ENCODE peak calls at places on chromosomes 16 and 17, in four cellular contexts. C is HepG2, Z is GM12878, T is GM12891. L is an unnamed sample.

GRCh38 chr17:35968520-35969054 is 12.7 kb downstream of the CCL16 start:
- DNase-seq in C (no peak), Z (no peak), T (no peak), L (no peak)

GRCh38 chr16:67349172-67349571 is 22.6 kb downstream of the LRRC36 start:
- DNase-seq in C (peak), Z (no peak), T (no peak), L (no peak)

GRCh38 chr17:83073389-83074063 is 5.9 kb upstream of the METRNL start:
- DNase-seq in C (no peak), Z (no peak), T (no peak), L (no peak)

GRCh38 chr17:17682737-17683675 is 1.7 kb downstream of the RAI1 start:
- DNase-seq in C (no peak), Z (no peak), T (no peak), L (no peak)

GRCh38 chr17:79082311-79083190 is 7.9 kb downstream of the ENGASE start:
- DNase-seq in C (peak), Z (no peak), T (peak), L (peak)

GRCh38 chr17:17750881-17751280 is 69.6 kb downstream of the RAI1 start:
- DNase-seq in C (no peak), Z (peak), T (no peak), L (peak)

GRCh38 chr16:77916111-77916510 is 106.2 kb upstream of the CLEC3A start:
- DNase-seq in C (no peak), Z (no peak), T (no peak), L (no peak)

GRCh38 chr16:66979011-66979717 is 9.2 kb upstream of the CES4A start:
- DNase-seq in C (no peak), Z (no peak), T (no peak), L (no peak)

GRCh38 chr16:6105115-6105514 is 1007.5 kb upstream of the EEF2KMT start:
- DNase-seq in C (no peak), Z (no peak), T (no peak), L (no peak)

GRCh38 chr17:34257299-34257985 is 2.4 kb downstream of the CCL2 start:
- DNase-seq in C (no peak), Z (no peak), T (no peak), L (no peak)

GRCh38 chr17:19867654-19868395 is at the start of gene ULK2:
- DNase-seq in C (no peak), Z (no peak), T (peak), L (peak)

GRCh38 chr16:2212362-2213324 is 2.0 kb upstream of the BRICD5 start:
- DNase-seq in C (no peak), Z (no peak), T (no peak), L (no peak)

GRCh38 chr17:65627892-65628622 is 66.6 kb upstream of the AXIN2 start:
- DNase-seq in C (peak), Z (no peak), T (no peak), L (no peak)

GRCh38 chr16:69188716-69189115 is 1.8 kb downstream of the SNTB2 start:
- DNase-seq in C (no peak), Z (no peak), T (no peak), L (no peak)

GRCh38 chr17:48427598-48427997 is 2.4 kb downstream of the SKAP1 start:
- DNase-seq in C (no peak), Z (no peak), T (peak), L (peak)

GRCh38 chr16:27304881-27305280 is 8.9 kb upstream of the IL4R start:
- DNase-seq in C (no peak), Z (no peak), T (no peak), L (no peak)

GRCh38 chr16:51674615-51675014 is 523.5 kb upstream of the SALL1 start:
- DNase-seq in C (no peak), Z (no peak), T (no peak), L (no peak)

GRCh38 chr17:63819585-63820537 is 7.4 kb upstream of the PSMC5 start:
- DNase-seq in C (no peak), Z (no peak), T (no peak), L (no peak)

GRCh38 chr17:21285164-21286065 is 904 bp downstream of the MAP2K3 start:
- DNase-seq in C (no peak), Z (no peak), T (no peak), L (no peak)

GRCh38 chr17:62718420-62718819 is 89.7 kb downstream of the MARCHF10 start:
- DNase-seq in C (no peak), Z (no peak), T (no peak), L (no peak)

GRCh38 chr17:78912082-78912481 is 9.1 kb upstream of the CEP295NL start:
- DNase-seq in C (no peak), Z (no peak), T (no peak), L (no peak)

GRCh38 chr16:53099318-53100130 is 44.7 kb downstream of the CHD9 start:
- DNase-seq in C (peak), Z (peak), T (peak), L (peak)

GRCh38 chr17:58302919-58303551 is 22.3 kb upstream of the MPO start:
- DNase-seq in C (no peak), Z (no peak), T (no peak), L (no peak)

GRCh38 chr16:88347656-88348376 is 34.9 kb upstream of the ZNF469 start:
- DNase-seq in C (no peak), Z (no peak), T (peak), L (peak)

GRCh38 chr17:39212841-39213480 is 12.8 kb downstream of the STAC2 start:
- DNase-seq in C (no peak), Z (no peak), T (no peak), L (no peak)

GRCh38 chr16:6667393-6667792 is 665.3 kb upstream of the RBFOX1 start:
- DNase-seq in C (no peak), Z (no peak), T (no peak), L (no peak)

GRCh38 chr17:75034236-75034908 is 12.4 kb downstream of the ATP5PD start:
- DNase-seq in C (peak), Z (peak), T (peak), L (peak)

GRCh38 chr17:77356109-77356689 is 215.4 kb downstream of the SEC14L1 start:
- DNase-seq in C (no peak), Z (no peak), T (no peak), L (no peak)

GRCh38 chr17:77356690-77357201 is 216.0 kb downstream of the SEC14L1 start:
- DNase-seq in C (no peak), Z (no peak), T (no peak), L (no peak)

GRCh38 chr17:77354420-77354720 is 213.6 kb downstream of the SEC14L1 start:
- DNase-seq in C (no peak), Z (no peak), T (no peak), L (no peak)

GRCh38 chr17:77353684-77354419 is 213.1 kb downstream of the SEC14L1 start:
- DNase-seq in C (no peak), Z (no peak), T (no peak), L (no peak)

GRCh38 chr17:77354721-77355455 is 214.1 kb downstream of the SEC14L1 start:
- DNase-seq in C (peak), Z (no peak), T (no peak), L (no peak)
- TF ChIP-seq POLR2A in C (peak), Z (peak), T (no peak), L (no peak)

GRCh38 chr17:51121620-51122472 is 1.2 kb upstream of the SPAG9 start:
- DNase-seq in C (peak), Z (peak), T (peak), L (peak)
- TF ChIP-seq TAF1 in C (peak), Z (peak), T (peak), L (peak)

DNA sequence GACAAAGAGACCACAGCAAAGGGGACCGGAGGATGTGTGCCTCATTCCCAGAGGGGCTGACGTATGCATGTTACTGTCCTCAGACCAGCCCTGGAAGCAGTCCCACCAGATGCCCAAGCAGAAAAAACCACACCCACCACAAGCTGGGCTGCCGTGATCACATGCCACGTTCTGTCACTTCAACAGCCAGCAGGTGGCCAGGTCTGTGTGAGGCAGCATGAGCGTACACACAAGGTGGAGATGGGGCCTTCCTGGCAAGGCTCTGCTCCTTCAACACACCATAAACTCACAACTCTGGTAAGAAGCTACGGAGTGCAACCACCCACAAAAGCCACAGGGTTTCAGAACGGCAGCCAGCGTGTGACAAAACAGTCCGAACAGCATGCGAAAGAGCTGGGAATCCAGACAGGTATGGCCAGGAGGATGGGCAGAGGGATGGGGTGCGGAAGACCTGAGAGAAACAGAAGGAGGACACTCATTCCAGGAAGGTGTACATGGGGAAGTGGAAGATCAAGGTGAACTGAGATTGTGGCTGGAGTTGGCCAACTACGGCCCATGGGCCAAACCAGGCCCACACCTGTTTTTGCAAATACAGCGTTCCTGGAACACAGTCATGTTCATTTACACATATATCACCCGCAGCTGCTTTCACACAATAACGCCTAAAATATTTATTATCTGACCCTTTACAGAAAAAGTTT is 27.9 kb downstream of the MBTPS1 start:
- DNase-seq in C (peak), Z (peak), T (peak), L (peak)
- TF ChIP-seq POLR2AphosphoS5 in C (no peak), Z (no peak), T (no peak), L (no peak)

GRCh38 chr16:81291117-81291516 is 23.6 kb upstream of the GAN start:
- DNase-seq in C (no peak), Z (no peak), T (no peak), L (no peak)

GRCh38 chr16:81296631-81297030 is 18.1 kb upstream of the GAN start:
- DNase-seq in C (no peak), Z (no peak), T (no peak), L (no peak)

GRCh38 chr16:81292936-81293335 is 21.8 kb upstream of the GAN start:
- DNase-seq in C (no peak), Z (no peak), T (no peak), L (no peak)

DNA sequence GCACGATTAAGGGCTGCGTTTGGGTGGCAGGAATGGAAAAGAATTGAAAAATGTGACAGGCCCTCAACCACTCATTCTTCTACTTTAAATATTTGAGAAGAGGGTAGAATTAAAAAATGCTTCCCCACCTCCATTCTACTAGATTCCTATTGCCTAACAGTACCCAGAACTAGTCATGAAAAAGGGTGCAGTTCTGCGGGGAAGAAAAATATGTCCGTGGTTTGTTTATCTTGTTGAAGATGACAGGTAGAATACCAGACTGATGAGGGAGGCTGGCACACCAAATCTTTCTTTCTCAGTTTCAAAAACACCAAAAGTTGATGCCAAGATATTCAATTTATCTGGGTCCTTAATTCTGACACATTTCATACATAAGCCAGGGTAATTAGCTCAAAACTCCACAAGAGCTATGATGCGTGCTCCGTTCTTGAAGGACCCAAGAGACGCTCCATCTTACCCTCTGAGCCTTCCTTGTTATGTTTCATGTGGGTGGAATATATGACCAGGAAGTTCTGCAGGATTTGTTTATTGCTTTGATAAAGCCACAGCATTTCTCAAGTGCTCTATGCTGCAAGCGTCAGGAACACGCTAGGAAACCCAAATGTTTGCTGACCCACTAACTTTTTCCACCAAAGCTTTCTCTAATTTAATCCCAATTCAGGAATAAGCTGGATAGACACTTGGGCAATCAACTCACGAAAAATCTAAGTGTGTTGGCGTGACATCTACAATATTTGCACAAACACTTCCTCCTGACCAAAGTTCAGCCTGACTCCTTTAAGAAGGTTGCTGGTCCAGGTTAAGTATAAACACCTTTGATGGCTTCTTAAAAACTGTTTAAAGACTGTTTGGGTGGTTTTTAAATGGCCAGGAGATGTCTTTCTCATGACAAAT is 20.6 kb upstream of the GAN start:
- DNase-seq in C (no peak), Z (no peak), T (no peak), L (no peak)
- TF ChIP-seq POLR2A in C (no peak), Z (no peak), T (no peak), L (no peak)

DNA sequence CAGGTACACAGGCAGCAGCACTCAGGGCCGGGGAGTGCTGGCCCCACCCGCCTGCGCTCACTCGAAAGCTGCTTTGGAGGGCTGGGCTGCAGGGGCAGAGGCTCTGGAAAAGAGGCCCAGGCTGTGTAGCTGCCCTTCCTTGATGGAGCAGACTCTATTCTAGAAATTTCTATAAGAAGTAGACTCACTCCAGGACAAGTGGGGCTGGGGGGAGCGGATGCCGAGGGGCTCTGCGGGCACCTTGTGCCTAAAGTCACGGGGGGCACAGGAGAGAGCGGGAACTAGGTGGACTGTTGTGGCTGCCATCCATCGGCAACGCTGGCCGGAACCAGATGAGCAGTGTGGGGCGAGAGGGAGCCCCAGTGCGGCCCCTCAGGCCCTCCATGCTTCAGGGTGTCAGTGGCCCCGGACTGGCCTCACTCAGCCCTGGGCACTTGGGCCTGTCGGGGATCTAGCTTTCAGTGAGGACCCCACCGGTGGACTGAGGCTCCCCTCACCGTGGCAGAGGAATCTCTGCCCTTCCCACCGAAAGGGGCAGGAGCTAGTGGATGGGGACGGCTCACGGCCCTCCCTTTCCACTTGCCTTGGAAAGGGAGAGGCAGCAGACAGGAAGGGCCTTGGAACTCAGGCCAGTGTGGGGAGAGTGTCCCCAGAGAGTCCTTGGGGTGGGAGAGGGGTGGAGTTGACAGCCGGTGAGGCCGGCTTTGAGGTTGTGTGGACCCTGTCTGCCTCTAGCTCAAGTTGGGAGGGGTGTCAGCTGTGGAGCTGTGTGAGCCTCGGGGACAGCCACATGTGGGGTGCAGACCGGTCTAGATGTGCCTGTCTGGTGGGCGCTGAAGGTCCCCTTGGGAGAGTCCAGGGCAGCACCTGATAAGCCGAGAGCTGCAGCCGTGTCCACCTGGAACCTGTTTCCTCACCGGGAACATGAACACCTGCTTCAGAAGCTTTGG is 16.6 kb downstream of the ENDOV start:
- DNase-seq in C (no peak), Z (no peak), T (no peak), L (no peak)
- TF ChIP-seq TAF1 in C (no peak), Z (no peak), T (no peak), L (no peak)

GRCh38 chr17:1324201-1324750 is 44.8 kb downstream of the TRARG1 start:
- DNase-seq in C (no peak), Z (no peak), T (no peak), L (no peak)
- TF ChIP-seq POLR2AphosphoS5 in C (no peak), Z (no peak), T (no peak), L (no peak)

L was measured in GM12892.